ENCODE peak calls at places on chromosomes 12 and 14, in ten cellular contexts. One of them, this sample, is unnamed.

GRCh38 chr12:62716037-62716436 is 218.9 kb downstream of the PPM1H start:
- DNase-seq in upper lobe of right lung: no peak
- DNase-seq in IMR-90: no peak
- DNase-seq in stomach: no peak
- DNase-seq in coronary artery: no peak
- DNase-seq in PC-3: no peak
- DNase-seq in uterus: no peak
- DNase-seq in hepatocyte: no peak
- DNase-seq in CD8-positive, alpha-beta T cell: no peak
- DNase-seq in pancreas: no peak
- DNase-seq in this sample: no peak

GRCh38 chr12:84929486-84929885 is 16.9 kb upstream of the SLC6A15 start:
- DNase-seq in upper lobe of right lung: no peak
- DNase-seq in IMR-90: no peak
- DNase-seq in stomach: no peak
- DNase-seq in coronary artery: no peak
- DNase-seq in PC-3: no peak
- DNase-seq in uterus: no peak
- DNase-seq in hepatocyte: no peak
- DNase-seq in CD8-positive, alpha-beta T cell: no peak
- DNase-seq in pancreas: no peak
- DNase-seq in this sample: no peak

GRCh38 chr12:29275834-29276233 is 105.1 kb downstream of the ERGIC2 start:
- DNase-seq in upper lobe of right lung: no peak
- DNase-seq in IMR-90: no peak
- DNase-seq in stomach: no peak
- DNase-seq in coronary artery: no peak
- DNase-seq in PC-3: no peak
- DNase-seq in uterus: no peak
- DNase-seq in hepatocyte: no peak
- DNase-seq in CD8-positive, alpha-beta T cell: no peak
- DNase-seq in pancreas: no peak
- DNase-seq in this sample: no peak

GRCh38 chr12:4039927-4040326 is 166.7 kb upstream of the PARP11 start:
- DNase-seq in upper lobe of right lung: no peak
- DNase-seq in IMR-90: no peak
- DNase-seq in stomach: no peak
- DNase-seq in coronary artery: peak
- DNase-seq in PC-3: peak
- DNase-seq in uterus: no peak
- DNase-seq in hepatocyte: no peak
- DNase-seq in CD8-positive, alpha-beta T cell: no peak
- DNase-seq in pancreas: no peak
- DNase-seq in this sample: no peak

GRCh38 chr12:5487076-5487475 is 55.2 kb downstream of the NTF3 start:
- DNase-seq in upper lobe of right lung: no peak
- DNase-seq in IMR-90: no peak
- DNase-seq in stomach: no peak
- DNase-seq in coronary artery: no peak
- DNase-seq in PC-3: no peak
- DNase-seq in uterus: no peak
- DNase-seq in hepatocyte: no peak
- DNase-seq in CD8-positive, alpha-beta T cell: no peak
- DNase-seq in pancreas: no peak
- DNase-seq in this sample: no peak

GRCh38 chr14:36771256-36771655 is 109.6 kb downstream of the PAX9 start:
- DNase-seq in upper lobe of right lung: no peak
- DNase-seq in IMR-90: no peak
- DNase-seq in stomach: no peak
- DNase-seq in coronary artery: no peak
- DNase-seq in PC-3: peak
- DNase-seq in uterus: no peak
- DNase-seq in hepatocyte: peak
- DNase-seq in CD8-positive, alpha-beta T cell: no peak
- DNase-seq in pancreas: no peak
- DNase-seq in this sample: no peak

GRCh38 chr14:105475916-105476845 is 1.6 kb downstream of the CRIP2 start:
- DNase-seq in upper lobe of right lung: no peak
- DNase-seq in IMR-90: peak
- DNase-seq in stomach: peak
- DNase-seq in coronary artery: peak
- DNase-seq in PC-3: peak
- DNase-seq in uterus: peak
- DNase-seq in hepatocyte: no peak
- DNase-seq in CD8-positive, alpha-beta T cell: no peak
- DNase-seq in pancreas: no peak
- DNase-seq in this sample: peak

GRCh38 chr12:132391326-132392041 is 62.1 kb upstream of the GALNT9 start:
- DNase-seq in upper lobe of right lung: peak
- DNase-seq in IMR-90: no peak
- DNase-seq in stomach: no peak
- DNase-seq in coronary artery: no peak
- DNase-seq in PC-3: no peak
- DNase-seq in uterus: no peak
- DNase-seq in hepatocyte: no peak
- DNase-seq in CD8-positive, alpha-beta T cell: no peak
- DNase-seq in pancreas: peak
- DNase-seq in this sample: no peak

GRCh38 chr12:109469516-109469915 is 7.6 kb downstream of the KCTD10 start:
- DNase-seq in upper lobe of right lung: no peak
- DNase-seq in IMR-90: peak
- DNase-seq in stomach: no peak
- DNase-seq in coronary artery: no peak
- DNase-seq in PC-3: no peak
- DNase-seq in uterus: no peak
- DNase-seq in hepatocyte: no peak
- DNase-seq in CD8-positive, alpha-beta T cell: no peak
- DNase-seq in pancreas: no peak
- DNase-seq in this sample: no peak

GRCh38 chr14:94536836-94537235 is 24.4 kb upstream of the SERPINA4 start:
- DNase-seq in upper lobe of right lung: no peak
- DNase-seq in IMR-90: no peak
- DNase-seq in stomach: no peak
- DNase-seq in coronary artery: no peak
- DNase-seq in PC-3: peak
- DNase-seq in uterus: no peak
- DNase-seq in hepatocyte: no peak
- DNase-seq in CD8-positive, alpha-beta T cell: no peak
- DNase-seq in pancreas: no peak
- DNase-seq in this sample: peak

GRCh38 chr14:97177016-97177415 is 379.8 kb downstream of the VRK1 start:
- DNase-seq in upper lobe of right lung: no peak
- DNase-seq in IMR-90: no peak
- DNase-seq in stomach: no peak
- DNase-seq in coronary artery: no peak
- DNase-seq in PC-3: peak
- DNase-seq in uterus: no peak
- DNase-seq in hepatocyte: peak
- DNase-seq in CD8-positive, alpha-beta T cell: peak
- DNase-seq in pancreas: no peak
- DNase-seq in this sample: no peak

GRCh38 chr14:56490379-56490778 is 89.2 kb upstream of the TMEM260 start:
- DNase-seq in upper lobe of right lung: no peak
- DNase-seq in IMR-90: peak
- DNase-seq in stomach: no peak
- DNase-seq in coronary artery: no peak
- DNase-seq in PC-3: peak
- DNase-seq in uterus: no peak
- DNase-seq in hepatocyte: peak
- DNase-seq in CD8-positive, alpha-beta T cell: no peak
- DNase-seq in pancreas: no peak
- DNase-seq in this sample: peak

GRCh38 chr14:54929556-54929955 is 26.9 kb upstream of the GCH1 start:
- DNase-seq in upper lobe of right lung: no peak
- DNase-seq in IMR-90: no peak
- DNase-seq in stomach: no peak
- DNase-seq in coronary artery: no peak
- DNase-seq in PC-3: no peak
- DNase-seq in uterus: no peak
- DNase-seq in hepatocyte: no peak
- DNase-seq in CD8-positive, alpha-beta T cell: no peak
- DNase-seq in pancreas: no peak
- DNase-seq in this sample: no peak

GRCh38 chr14:68786491-68787234 is 6.2 kb downstream of the ZFP36L1 start:
- DNase-seq in upper lobe of right lung: no peak
- DNase-seq in IMR-90: peak
- DNase-seq in stomach: peak
- DNase-seq in coronary artery: peak
- DNase-seq in PC-3: peak
- DNase-seq in uterus: no peak
- DNase-seq in hepatocyte: peak
- DNase-seq in CD8-positive, alpha-beta T cell: no peak
- DNase-seq in pancreas: no peak
- DNase-seq in this sample: peak

GRCh38 chr14:68788275-68789001 is 4.4 kb downstream of the ZFP36L1 start:
- DNase-seq in upper lobe of right lung: no peak
- DNase-seq in IMR-90: no peak
- DNase-seq in stomach: no peak
- DNase-seq in coronary artery: no peak
- DNase-seq in PC-3: no peak
- DNase-seq in uterus: no peak
- DNase-seq in hepatocyte: peak
- DNase-seq in CD8-positive, alpha-beta T cell: no peak
- DNase-seq in pancreas: no peak
- DNase-seq in this sample: peak

GRCh38 chr14:68785817-68786490 is 6.9 kb downstream of the ZFP36L1 start:
- DNase-seq in upper lobe of right lung: no peak
- DNase-seq in IMR-90: no peak
- DNase-seq in stomach: peak
- DNase-seq in coronary artery: peak
- DNase-seq in PC-3: peak
- DNase-seq in uterus: no peak
- DNase-seq in hepatocyte: peak
- DNase-seq in CD8-positive, alpha-beta T cell: no peak
- DNase-seq in pancreas: no peak
- DNase-seq in this sample: peak

GRCh38 chr14:68789002-68789797 is 3.7 kb downstream of the ZFP36L1 start:
- DNase-seq in upper lobe of right lung: peak
- DNase-seq in IMR-90: peak
- DNase-seq in stomach: peak
- DNase-seq in coronary artery: peak
- DNase-seq in PC-3: peak
- DNase-seq in uterus: peak
- DNase-seq in hepatocyte: peak
- DNase-seq in CD8-positive, alpha-beta T cell: peak
- DNase-seq in pancreas: peak
- DNase-seq in this sample: peak

GRCh38 chr14:68787235-68787727 is 5.6 kb downstream of the ZFP36L1 start:
- DNase-seq in upper lobe of right lung: no peak
- DNase-seq in IMR-90: no peak
- DNase-seq in stomach: peak
- DNase-seq in coronary artery: peak
- DNase-seq in PC-3: no peak
- DNase-seq in uterus: peak
- DNase-seq in hepatocyte: peak
- DNase-seq in CD8-positive, alpha-beta T cell: no peak
- DNase-seq in pancreas: no peak
- DNase-seq in this sample: peak
- H3K4me3 ChIP-seq in upper lobe of right lung: peak
- H3K4me3 ChIP-seq in IMR-90: no peak
- H3K4me3 ChIP-seq in stomach: no peak
- H3K4me3 ChIP-seq in coronary artery: peak
- H3K4me3 ChIP-seq in PC-3: no peak
- H3K4me3 ChIP-seq in uterus: no peak
- H3K4me3 ChIP-seq in hepatocyte: no peak
- H3K4me3 ChIP-seq in CD8-positive, alpha-beta T cell: peak
- H3K4me3 ChIP-seq in pancreas: peak
- H3K4me3 ChIP-seq in this sample: no peak

GRCh38 chr14:74400919-74401503 is 25.0 kb downstream of the SYNDIG1L start:
- DNase-seq in upper lobe of right lung: no peak
- DNase-seq in IMR-90: no peak
- DNase-seq in stomach: no peak
- DNase-seq in coronary artery: no peak
- DNase-seq in PC-3: no peak
- DNase-seq in uterus: no peak
- DNase-seq in hepatocyte: no peak
- DNase-seq in CD8-positive, alpha-beta T cell: no peak
- DNase-seq in pancreas: no peak
- DNase-seq in this sample: no peak

GRCh38 chr14:74403619-74404417 is 22.2 kb downstream of the SYNDIG1L start:
- DNase-seq in upper lobe of right lung: no peak
- DNase-seq in IMR-90: no peak
- DNase-seq in stomach: no peak
- DNase-seq in coronary artery: no peak
- DNase-seq in PC-3: no peak
- DNase-seq in uterus: no peak
- DNase-seq in hepatocyte: no peak
- DNase-seq in CD8-positive, alpha-beta T cell: no peak
- DNase-seq in pancreas: no peak
- DNase-seq in this sample: no peak

GRCh38 chr14:74402264-74403251 is 23.5 kb downstream of the SYNDIG1L start:
- DNase-seq in upper lobe of right lung: no peak
- DNase-seq in IMR-90: no peak
- DNase-seq in stomach: no peak
- DNase-seq in coronary artery: no peak
- DNase-seq in PC-3: no peak
- DNase-seq in uterus: no peak
- DNase-seq in hepatocyte: no peak
- DNase-seq in CD8-positive, alpha-beta T cell: no peak
- DNase-seq in pancreas: no peak
- DNase-seq in this sample: no peak

GRCh38 chr14:74401504-74402241 is 24.3 kb downstream of the SYNDIG1L start:
- DNase-seq in upper lobe of right lung: no peak
- DNase-seq in IMR-90: no peak
- DNase-seq in stomach: peak
- DNase-seq in coronary artery: no peak
- DNase-seq in PC-3: no peak
- DNase-seq in uterus: no peak
- DNase-seq in hepatocyte: peak
- DNase-seq in CD8-positive, alpha-beta T cell: peak
- DNase-seq in pancreas: no peak
- DNase-seq in this sample: no peak

GRCh38 chr14:74400328-74400727 is 25.7 kb downstream of the SYNDIG1L start:
- DNase-seq in upper lobe of right lung: no peak
- DNase-seq in IMR-90: no peak
- DNase-seq in stomach: no peak
- DNase-seq in coronary artery: no peak
- DNase-seq in PC-3: no peak
- DNase-seq in uterus: no peak
- DNase-seq in hepatocyte: no peak
- DNase-seq in CD8-positive, alpha-beta T cell: no peak
- DNase-seq in pancreas: no peak
- DNase-seq in this sample: no peak
- TF ChIP-seq CTCF in upper lobe of right lung: no peak
- TF ChIP-seq CTCF in IMR-90: no peak
- TF ChIP-seq CTCF in stomach: no peak
- TF ChIP-seq CTCF in coronary artery: no peak
- TF ChIP-seq CTCF in PC-3: no peak
- TF ChIP-seq CTCF in uterus: no peak
- TF ChIP-seq CTCF in hepatocyte: no peak
- TF ChIP-seq CTCF in CD8-positive, alpha-beta T cell: no peak
- TF ChIP-seq CTCF in pancreas: no peak
- TF ChIP-seq CTCF in this sample: peak

GRCh38 chr12:131044760-131045381 is 91.2 kb downstream of the ADGRD1 start:
- DNase-seq in upper lobe of right lung: peak
- DNase-seq in IMR-90: no peak
- DNase-seq in stomach: no peak
- DNase-seq in coronary artery: no peak
- DNase-seq in PC-3: no peak
- DNase-seq in uterus: no peak
- DNase-seq in hepatocyte: no peak
- DNase-seq in CD8-positive, alpha-beta T cell: no peak
- DNase-seq in pancreas: peak
- DNase-seq in this sample: no peak
- H3K4me3 ChIP-seq in upper lobe of right lung: no peak
- H3K4me3 ChIP-seq in IMR-90: no peak
- H3K4me3 ChIP-seq in stomach: no peak
- H3K4me3 ChIP-seq in coronary artery: no peak
- H3K4me3 ChIP-seq in PC-3: no peak
- H3K4me3 ChIP-seq in uterus: no peak
- H3K4me3 ChIP-seq in hepatocyte: no peak
- H3K4me3 ChIP-seq in CD8-positive, alpha-beta T cell: no peak
- H3K4me3 ChIP-seq in pancreas: no peak
- H3K4me3 ChIP-seq in this sample: no peak

GRCh38 chr14:79564371-79564770 is 646.9 kb downstream of the DIO2 start:
- DNase-seq in upper lobe of right lung: no peak
- DNase-seq in IMR-90: no peak
- DNase-seq in stomach: no peak
- DNase-seq in coronary artery: no peak
- DNase-seq in PC-3: no peak
- DNase-seq in uterus: no peak
- DNase-seq in hepatocyte: no peak
- DNase-seq in CD8-positive, alpha-beta T cell: no peak
- DNase-seq in pancreas: no peak
- DNase-seq in this sample: no peak
- TF ChIP-seq CTCF in upper lobe of right lung: no peak
- TF ChIP-seq CTCF in IMR-90: no peak
- TF ChIP-seq CTCF in stomach: no peak
- TF ChIP-seq CTCF in coronary artery: no peak
- TF ChIP-seq CTCF in PC-3: no peak
- TF ChIP-seq CTCF in uterus: no peak
- TF ChIP-seq CTCF in hepatocyte: no peak
- TF ChIP-seq CTCF in CD8-positive, alpha-beta T cell: no peak
- TF ChIP-seq CTCF in pancreas: no peak
- TF ChIP-seq CTCF in this sample: no peak

This sample was measured in astrocyte of the spinal cord.